ENCODE peak calls at places on chromosomes 13 and 19, in four cellular contexts. One of them, this sample, is unnamed.
A peak's percentile ranks its signal among the peaks of the same experiment; 100 is the strongest.

GRCh38 chr13:105436946-105437345 is 1098.5 kb downstream of the EFNB2 start:
- DNase-seq in RWPE1: no peak
- DNase-seq in NCI-H460: no peak
- DNase-seq in iris pigment epithelial cell: no peak
- DNase-seq in this sample: no peak

GRCh38 chr13:83881917-83882625 is at the start of gene SLITRK1:
- DNase-seq in RWPE1: peak; percentile 51
- DNase-seq in NCI-H460: peak; percentile 12
- DNase-seq in iris pigment epithelial cell: peak; percentile 40
- DNase-seq in this sample: no peak

GRCh38 chr13:75365724-75366173 is 116.2 kb downstream of the TBC1D4 start:
- DNase-seq in RWPE1: peak; percentile 62
- DNase-seq in NCI-H460: peak; percentile 11
- DNase-seq in iris pigment epithelial cell: peak; percentile 83
- DNase-seq in this sample: peak; percentile 62

GRCh38 chr19:7556696-7557315 is 21.3 kb downstream of the PNPLA6 start:
- DNase-seq in RWPE1: no peak
- DNase-seq in NCI-H460: no peak
- DNase-seq in iris pigment epithelial cell: no peak
- DNase-seq in this sample: no peak

GRCh38 chr13:33472446-33472845 is 186.9 kb upstream of the STARD13 start:
- DNase-seq in RWPE1: no peak
- DNase-seq in NCI-H460: no peak
- DNase-seq in iris pigment epithelial cell: no peak
- DNase-seq in this sample: no peak

GRCh38 chr19:21638776-21639175 is 128.6 kb downstream of the ZNF100 start:
- DNase-seq in RWPE1: no peak
- DNase-seq in NCI-H460: no peak
- DNase-seq in iris pigment epithelial cell: no peak
- DNase-seq in this sample: no peak

GRCh38 chr13:50584856-50585580 is 258.5 kb downstream of the DLEU7 start:
- DNase-seq in RWPE1: no peak
- DNase-seq in NCI-H460: no peak
- DNase-seq in iris pigment epithelial cell: no peak
- DNase-seq in this sample: no peak

GRCh38 chr13:79227418-79227817 is 178.6 kb downstream of the RBM26 start:
- DNase-seq in RWPE1: no peak
- DNase-seq in NCI-H460: no peak
- DNase-seq in iris pigment epithelial cell: no peak
- DNase-seq in this sample: no peak

GRCh38 chr19:16899566-16900075 is 10.8 kb downstream of the F2RL3 start:
- DNase-seq in RWPE1: no peak
- DNase-seq in NCI-H460: no peak
- DNase-seq in iris pigment epithelial cell: peak; percentile 20
- DNase-seq in this sample: peak; percentile 63

GRCh38 chr13:52711277-52711676 is 28.3 kb downstream of the CNMD start:
- DNase-seq in RWPE1: no peak
- DNase-seq in NCI-H460: no peak
- DNase-seq in iris pigment epithelial cell: no peak
- DNase-seq in this sample: no peak

GRCh38 chr13:44719857-44720671 is 143.9 kb upstream of the TSC22D1 start:
- DNase-seq in RWPE1: no peak
- DNase-seq in NCI-H460: no peak
- DNase-seq in iris pigment epithelial cell: peak; percentile 85
- DNase-seq in this sample: no peak

GRCh38 chr19:5880604-5881078 is 10.3 kb upstream of the FUT5 start:
- DNase-seq in RWPE1: peak; percentile 53
- DNase-seq in NCI-H460: no peak
- DNase-seq in iris pigment epithelial cell: peak; percentile 82
- DNase-seq in this sample: no peak

GRCh38 chr19:5743640-5744039 is 23.2 kb downstream of the CATSPERD start:
- DNase-seq in RWPE1: no peak
- DNase-seq in NCI-H460: no peak
- DNase-seq in iris pigment epithelial cell: no peak
- DNase-seq in this sample: no peak

GRCh38 chr19:52190679-52191293 is 934 bp downstream of the PPP2R1A start:
- DNase-seq in RWPE1: no peak
- DNase-seq in NCI-H460: no peak
- DNase-seq in iris pigment epithelial cell: peak; percentile 52
- DNase-seq in this sample: peak; percentile 57

GRCh38 chr13:93450226-93450625 is 223.6 kb downstream of the GPC6 start:
- DNase-seq in RWPE1: no peak
- DNase-seq in NCI-H460: no peak
- DNase-seq in iris pigment epithelial cell: peak; percentile 45
- DNase-seq in this sample: no peak

GRCh38 chr19:16096281-16096855 is 15.3 kb upstream of the RAB8A start:
- DNase-seq in RWPE1: no peak
- DNase-seq in NCI-H460: no peak
- DNase-seq in iris pigment epithelial cell: no peak
- DNase-seq in this sample: no peak

GRCh38 chr19:49528211-49528771 is 488 bp downstream of the RCN3 start:
- DNase-seq in RWPE1: no peak
- DNase-seq in NCI-H460: no peak
- DNase-seq in iris pigment epithelial cell: peak; percentile 56
- DNase-seq in this sample: no peak

GRCh38 chr13:52070929-52071523 is 46.5 kb downstream of the UTP14C start:
- DNase-seq in RWPE1: peak; percentile 25
- DNase-seq in NCI-H460: no peak
- DNase-seq in iris pigment epithelial cell: peak; percentile 31
- DNase-seq in this sample: peak; percentile 30

GRCh38 chr13:110568649-110569048 is 7.1 kb upstream of the RAB20 start:
- DNase-seq in RWPE1: no peak
- DNase-seq in NCI-H460: no peak
- DNase-seq in iris pigment epithelial cell: no peak
- DNase-seq in this sample: no peak

GRCh38 chr19:35908010-35908441 is at the start of gene TYROBP:
- DNase-seq in RWPE1: no peak
- DNase-seq in NCI-H460: no peak
- DNase-seq in iris pigment epithelial cell: no peak
- DNase-seq in this sample: no peak

GRCh38 chr19:10219678-10220077 is 11.5 kb downstream of the S1PR2 start:
- DNase-seq in RWPE1: no peak
- DNase-seq in NCI-H460: no peak
- DNase-seq in iris pigment epithelial cell: peak; percentile 78
- DNase-seq in this sample: peak; percentile 46

GRCh38 chr13:36814465-36814864 is 4.6 kb upstream of the RFXAP start:
- DNase-seq in RWPE1: no peak
- DNase-seq in NCI-H460: no peak
- DNase-seq in iris pigment epithelial cell: no peak
- DNase-seq in this sample: no peak

GRCh38 chr19:7521551-7522071 is 813 bp upstream of the MCOLN1 start:
- DNase-seq in RWPE1: no peak
- DNase-seq in NCI-H460: no peak
- DNase-seq in iris pigment epithelial cell: no peak
- DNase-seq in this sample: no peak

GRCh38 chr19:5828661-5829566 is 10.6 kb downstream of the FUT6 start:
- DNase-seq in RWPE1: no peak
- DNase-seq in NCI-H460: no peak
- DNase-seq in iris pigment epithelial cell: peak; percentile 10
- DNase-seq in this sample: no peak

GRCh38 chr19:18432275-18433038 is 5.5 kb downstream of the ISYNA1 start:
- DNase-seq in RWPE1: no peak
- DNase-seq in NCI-H460: no peak
- DNase-seq in iris pigment epithelial cell: no peak
- DNase-seq in this sample: peak; percentile 18

GRCh38 chr13:113544071-113544891 is 40.3 kb upstream of the TFDP1 start:
- DNase-seq in RWPE1: no peak
- DNase-seq in NCI-H460: no peak
- DNase-seq in iris pigment epithelial cell: no peak
- DNase-seq in this sample: no peak

GRCh38 chr19:50414850-50415660 is 3.7 kb upstream of the SPIB start:
- DNase-seq in RWPE1: no peak
- DNase-seq in NCI-H460: peak; percentile 38
- DNase-seq in iris pigment epithelial cell: peak; percentile 62
- DNase-seq in this sample: peak; percentile 42

GRCh38 chr13:58587183-58587582 is 955.6 kb downstream of the PCDH17 start:
- DNase-seq in RWPE1: no peak
- DNase-seq in NCI-H460: no peak
- DNase-seq in iris pigment epithelial cell: no peak
- DNase-seq in this sample: no peak

GRCh38 chr19:27753622-27754021 is 1459.3 kb downstream of the UQCRFS1 start:
- DNase-seq in RWPE1: no peak
- DNase-seq in NCI-H460: no peak
- DNase-seq in iris pigment epithelial cell: no peak
- DNase-seq in this sample: no peak

GRCh38 chr13:77333521-77334083 is 6.7 kb upstream of the MYCBP2 start:
- DNase-seq in RWPE1: no peak
- DNase-seq in NCI-H460: no peak
- DNase-seq in iris pigment epithelial cell: no peak
- DNase-seq in this sample: no peak